ENCODE peak calls at places on chromosomes 16 and 17, in eight cellular contexts. M is dorsolateral prefrontal cortex; Q is germinal center; H is progenitor cell of endocrine pancreas; B is memory B cell; G is activated CD8-positive, alpha-beta T cell treated with anti-CD3 and anti-CD28 coated beads, Interleukin-2, amount 10 ng/mL, durations not matched to agents 7 days and 5 days; U is kidney glomerular epithelial cell; V is IMR-90. P is an unnamed sample.

GRCh38 chr17:63646492-63646815 is 24.2 kb downstream of the MAP3K3 start:
- DNase-seq in V (no peak), U (no peak), Q (peak), G (no peak), M (no peak), B (no peak), H (no peak), P (no peak)

GRCh38 chr17:39738568-39738901 is 797 bp downstream of the GRB7 start:
- DNase-seq in B (peak), H (no peak), Q (no peak), M (no peak), V (no peak), U (peak), G (peak), P (no peak)

GRCh38 chr17:73307130-73307529 is 4.7 kb downstream of the CDC42EP4 start:
- DNase-seq in U (no peak), M (peak), B (no peak), Q (no peak), H (no peak), G (no peak), V (no peak), P (no peak)

GRCh38 chr16:3536271-3536671 is 35.5 kb downstream of the CLUAP1 start:
- DNase-seq in Q (no peak), G (no peak), M (no peak), B (no peak), U (no peak), V (peak), H (no peak), P (peak)

GRCh38 chr17:66884931-66885330 is 50.0 kb downstream of the CACNG5 start:
- DNase-seq in H (no peak), Q (no peak), M (no peak), G (no peak), U (no peak), B (no peak), V (no peak), P (no peak)

GRCh38 chr16:30777591-30778297 is 9.3 kb downstream of the ZNF629 start:
- DNase-seq in G (no peak), H (no peak), V (no peak), Q (no peak), U (no peak), M (no peak), B (no peak), P (no peak)

GRCh38 chr17:1480747-1481465 is 11.6 kb downstream of the MYO1C start:
- DNase-seq in U (no peak), V (peak), Q (no peak), H (no peak), G (no peak), M (no peak), B (no peak), P (no peak)

GRCh38 chr17:1208966-1209365 is 29.2 kb upstream of the ABR start:
- DNase-seq in G (no peak), U (no peak), V (no peak), H (no peak), M (no peak), Q (no peak), B (no peak), P (no peak)

GRCh38 chr16:86951831-86952598 is 365.2 kb downstream of the C16orf95 start:
- DNase-seq in G (no peak), U (peak), V (peak), H (no peak), Q (no peak), M (peak), B (no peak), P (peak)

GRCh38 chr16:894136-894535 is 76.6 kb downstream of the LMF1 start:
- DNase-seq in B (no peak), G (no peak), H (no peak), Q (no peak), U (no peak), V (no peak), M (no peak), P (no peak)

GRCh38 chr17:8056232-8056975 is 17.5 kb downstream of the ALOX15B start:
- DNase-seq in U (peak), Q (peak), H (no peak), B (no peak), G (peak), M (no peak), V (peak), P (no peak)

GRCh38 chr17:77387891-77388290 is 247.1 kb downstream of the SEC14L1 start:
- DNase-seq in M (no peak), V (no peak), B (no peak), Q (no peak), G (no peak), U (no peak), H (no peak), P (no peak)

GRCh38 chr16:76956394-76956793 is 234.6 kb upstream of the MON1B start:
- DNase-seq in M (no peak), V (no peak), H (no peak), Q (no peak), G (no peak), U (no peak), B (no peak), P (no peak)

GRCh38 chr17:82914375-82914774 is 74.6 kb upstream of the ZNF750 start:
- DNase-seq in Q (peak), H (no peak), V (no peak), B (no peak), G (no peak), M (no peak), U (no peak), P (no peak)

GRCh38 chr16:38941-39892 is 14.2 kb downstream of the POLR3K start:
- DNase-seq in B (peak), G (peak), M (no peak), H (no peak), U (no peak), V (no peak), Q (peak), P (no peak)

GRCh38 chr17:20992987-20993862 is 49.6 kb downstream of the USP22 start:
- DNase-seq in V (peak), G (peak), Q (peak), U (no peak), H (peak), M (peak), B (peak), P (peak)

GRCh38 chr16:35706901-35707300 is 2247.5 kb downstream of the TP53TG3F start:
- DNase-seq in V (no peak), U (no peak), Q (no peak), G (no peak), H (no peak), B (no peak), M (no peak), P (no peak)

GRCh38 chr17:38702900-38703741 is 2.0 kb upstream of the MLLT6 start:
- DNase-seq in M (no peak), G (peak), U (no peak), V (no peak), Q (peak), B (no peak), H (no peak), P (no peak)

GRCh38 chr16:17829826-17830225 is 359.1 kb upstream of the XYLT1 start:
- DNase-seq in Q (no peak), B (no peak), U (no peak), H (no peak), G (no peak), V (peak), M (no peak), P (no peak)

GRCh38 chr16:55698331-55698730 is 42.5 kb downstream of the SLC6A2 start:
- DNase-seq in H (no peak), G (no peak), Q (no peak), M (no peak), V (no peak), B (no peak), U (no peak), P (no peak)

GRCh38 chr16:85621698-85622433 is 8.7 kb downstream of the GSE1 start:
- DNase-seq in V (no peak), H (no peak), B (no peak), M (no peak), U (no peak), Q (no peak), G (no peak), P (no peak)

GRCh38 chr16:83878838-83879237 is 20.1 kb upstream of the MLYCD start:
- DNase-seq in Q (no peak), B (no peak), M (no peak), U (peak), G (no peak), H (no peak), V (peak), P (no peak)

GRCh38 chr16:27242868-27243590 is 25.5 kb downstream of the NSMCE1 start:
- DNase-seq in B (no peak), G (peak), Q (no peak), U (peak), H (no peak), M (no peak), V (peak), P (peak)

GRCh38 chr16:75320435-75320834 is 69.0 kb upstream of the BCAR1 start:
- DNase-seq in B (no peak), M (peak), H (no peak), G (no peak), Q (no peak), V (no peak), U (no peak), P (no peak)

GRCh38 chr16:30813821-30814189 is 26.8 kb upstream of the ZNF629 start:
- DNase-seq in V (no peak), B (no peak), G (no peak), U (no peak), M (no peak), Q (no peak), H (no peak), P (no peak)

GRCh38 chr16:80852261-80852872 is 48.0 kb upstream of the CDYL2 start:
- DNase-seq in M (no peak), H (no peak), V (peak), B (no peak), G (peak), U (no peak), Q (peak), P (no peak)

GRCh38 chr17:76273923-76274558 is 8.9 kb downstream of the UBALD2 start:
- DNase-seq in B (peak), M (no peak), G (no peak), U (no peak), V (no peak), H (no peak), Q (no peak), P (no peak)

GRCh38 chr17:68981288-68981687 is 26.1 kb upstream of the ABCA8 start:
- DNase-seq in Q (no peak), U (peak), M (no peak), G (no peak), H (no peak), B (no peak), V (peak), P (peak)

GRCh38 chr17:74960739-74961342 is 11.7 kb downstream of the HID1 start:
- DNase-seq in V (peak), M (no peak), Q (peak), H (peak), U (peak), B (no peak), G (peak), P (no peak)

GRCh38 chr17:20995873-20996723 is 46.7 kb downstream of the USP22 start:
- DNase-seq in U (no peak), Q (no peak), M (no peak), G (no peak), V (no peak), B (no peak), H (no peak), P (no peak)

GRCh38 chr17:43750154-43750553 is 8.4 kb downstream of the SOST start:
- DNase-seq in V (no peak), B (no peak), M (no peak), Q (no peak), H (no peak), G (no peak), U (no peak), P (no peak)

GRCh38 chr16:69726313-69727060 is at the start of gene NQO1:
- DNase-seq in Q (peak), G (peak), H (peak), V (peak), M (peak), U (peak), B (peak), P (peak)

GRCh38 chr17:549197-550040 is 165.2 kb downstream of the VPS53 start:
- DNase-seq in U (no peak), V (peak), M (no peak), H (no peak), G (no peak), Q (no peak), B (no peak), P (peak)

P was measured in AG09319.